ENCODE peak calls at places on chromosome 5, in ten cellular contexts. T, Q, D, E, H, B, W, S, I and Y are unnamed samples.

GRCh38 chr5:139138790-139139189 is 59.4 kb downstream of the SIL1 start:
- DNase-seq in T (no peak), Q (peak; percentile 39), D (no peak), E (no peak), H (no peak), B (peak; percentile 55), W (no peak), S (peak; percentile 47), I (no peak), Y (no peak)

GRCh38 chr5:143976055-143976454 is 164.1 kb downstream of the HMHB1 start:
- DNase-seq in T (no peak), Q (no peak), D (no peak), E (no peak), H (no peak), B (no peak), W (no peak), S (no peak), I (no peak), Y (no peak)

GRCh38 chr5:59500014-59500413 is 393.5 kb downstream of the PDE4D start:
- DNase-seq in T (no peak), Q (no peak), D (no peak), E (no peak), H (no peak), B (no peak), W (no peak), S (no peak), I (no peak), Y (no peak)

GRCh38 chr5:6716634-6717149 is 3.5 kb downstream of the TENT4A start:
- DNase-seq in T (no peak), Q (no peak), D (no peak), E (no peak), H (no peak), B (no peak), W (no peak), S (no peak), I (no peak), Y (peak; percentile 0)

GRCh38 chr5:1037123-1037670 is 28.6 kb downstream of the NKD2 start:
- DNase-seq in T (no peak), Q (no peak), D (no peak), E (peak; percentile 48), H (peak; percentile 3), B (no peak), W (no peak), S (no peak), I (no peak), Y (no peak)

GRCh38 chr5:31664566-31664965 is 25.6 kb downstream of the PDZD2 start:
- DNase-seq in T (no peak), Q (peak; percentile 50), D (peak; percentile 8), E (peak; percentile 78), H (no peak), B (no peak), W (no peak), S (peak; percentile 64), I (peak; percentile 27), Y (no peak)

GRCh38 chr5:77645995-77646639 is 7.6 kb upstream of the OTP start:
- DNase-seq in T (no peak), Q (no peak), D (no peak), E (no peak), H (no peak), B (no peak), W (no peak), S (no peak), I (no peak), Y (no peak)

GRCh38 chr5:32044904-32045303 is 129.2 kb downstream of the GOLPH3 start:
- DNase-seq in T (peak; percentile 41), Q (no peak), D (no peak), E (no peak), H (no peak), B (no peak), W (no peak), S (peak; percentile 62), I (no peak), Y (no peak)

GRCh38 chr5:160438316-160439204 is 16.9 kb downstream of the PTTG1 start:
- DNase-seq in T (peak; percentile 21), Q (peak; percentile 72), D (peak; percentile 70), E (peak; percentile 71), H (peak; percentile 48), B (peak; percentile 76), W (peak; percentile 77), S (peak; percentile 68), I (peak; percentile 59), Y (peak; percentile 71)

GRCh38 chr5:176733586-176734262 is 76.6 kb upstream of the UNC5A start:
- DNase-seq in T (no peak), Q (no peak), D (no peak), E (peak; percentile 49), H (no peak), B (no peak), W (no peak), S (no peak), I (no peak), Y (no peak)

GRCh38 chr5:21254161-21254560 is 1266.2 kb upstream of the CDH18 start:
- DNase-seq in T (no peak), Q (no peak), D (no peak), E (no peak), H (no peak), B (no peak), W (no peak), S (no peak), I (no peak), Y (no peak)

GRCh38 chr5:135442387-135443256 is 4.5 kb downstream of the DCANP1 start:
- DNase-seq in T (no peak), Q (peak; percentile 29), D (no peak), E (peak; percentile 2), H (no peak), B (no peak), W (no peak), S (no peak), I (no peak), Y (no peak)

GRCh38 chr5:9545301-9545958 is 445 bp downstream of the SEMA5A start:
- DNase-seq in T (no peak), Q (peak; percentile 49), D (no peak), E (peak; percentile 70), H (peak; percentile 48), B (no peak), W (no peak), S (no peak), I (no peak), Y (no peak)

GRCh38 chr5:169176686-169177430 is 124.1 kb downstream of the SLIT3 start:
- DNase-seq in T (no peak), Q (no peak), D (no peak), E (no peak), H (no peak), B (no peak), W (no peak), S (no peak), I (no peak), Y (no peak)

GRCh38 chr5:176676361-176676824 is 29.1 kb downstream of the TSPAN17 start:
- DNase-seq in T (no peak), Q (no peak), D (no peak), E (no peak), H (no peak), B (peak; percentile 44), W (no peak), S (peak; percentile 8), I (peak; percentile 72), Y (no peak)

GRCh38 chr5:172370648-172371248 is 83.6 kb downstream of the SH3PXD2B start:
- DNase-seq in T (no peak), Q (peak; percentile 56), D (peak; percentile 72), E (no peak), H (peak; percentile 41), B (peak; percentile 58), W (no peak), S (peak; percentile 57), I (peak; percentile 16), Y (peak; percentile 34)

GRCh38 chr5:143376195-143376772 is 27.2 kb downstream of the NR3C1 start:
- DNase-seq in T (no peak), Q (no peak), D (no peak), E (no peak), H (no peak), B (no peak), W (no peak), S (no peak), I (no peak), Y (no peak)

GRCh38 chr5:9898319-9898718 is 268.2 kb upstream of the TAS2R1 start:
- DNase-seq in T (peak; percentile 11), Q (peak; percentile 49), D (no peak), E (peak; percentile 56), H (no peak), B (no peak), W (no peak), S (peak; percentile 36), I (no peak), Y (no peak)

GRCh38 chr5:180174587-180174972 is 34.4 kb downstream of the RASGEF1C start:
- DNase-seq in T (no peak), Q (no peak), D (no peak), E (peak; percentile 22), H (no peak), B (no peak), W (no peak), S (no peak), I (no peak), Y (no peak)

GRCh38 chr5:180343846-180344327 is 9.2 kb downstream of the GFPT2 start:
- DNase-seq in T (no peak), Q (peak; percentile 49), D (no peak), E (peak; percentile 71), H (no peak), B (no peak), W (no peak), S (peak; percentile 61), I (no peak), Y (no peak)

GRCh38 chr5:178589180-178590140 is 733 bp downstream of the COL23A1 start:
- DNase-seq in T (no peak), Q (peak; percentile 82), D (peak; percentile 21), E (peak; percentile 83), H (peak; percentile 72), B (peak; percentile 58), W (no peak), S (no peak), I (no peak), Y (peak; percentile 27)

GRCh38 chr5:175816348-175816747 is 55.0 kb upstream of the CPLX2 start:
- DNase-seq in T (no peak), Q (no peak), D (no peak), E (peak; percentile 55), H (no peak), B (no peak), W (no peak), S (no peak), I (no peak), Y (no peak)

GRCh38 chr5:88235346-88235745 is 33.3 kb downstream of the TMEM161B start:
- DNase-seq in T (no peak), Q (peak; percentile 52), D (no peak), E (no peak), H (no peak), B (no peak), W (no peak), S (no peak), I (no peak), Y (no peak)

GRCh38 chr5:24368121-24368520 is 276.7 kb downstream of the CDH10 start:
- DNase-seq in T (no peak), Q (no peak), D (no peak), E (no peak), H (no peak), B (no peak), W (no peak), S (no peak), I (peak; percentile 5), Y (no peak)

GRCh38 chr5:19488786-19489185 is 499.2 kb downstream of the CDH18 start:
- DNase-seq in T (no peak), Q (no peak), D (no peak), E (no peak), H (no peak), B (no peak), W (no peak), S (no peak), I (no peak), Y (no peak)

GRCh38 chr5:74865799-74866652 is at the start of gene FAM169A:
- DNase-seq in T (no peak), Q (peak; percentile 84), D (peak; percentile 53), E (peak; percentile 85), H (peak; percentile 73), B (peak; percentile 17), W (peak; percentile 77), S (peak; percentile 19), I (peak; percentile 34), Y (peak; percentile 66)

GRCh38 chr5:121273818-121274433 is 577.8 kb upstream of the FTMT start:
- DNase-seq in T (peak; percentile 31), Q (no peak), D (no peak), E (no peak), H (no peak), B (peak; percentile 84), W (no peak), S (peak; percentile 78), I (peak; percentile 98), Y (no peak)

GRCh38 chr5:135386886-135387628 is 12.0 kb downstream of the MACROH2A1 start:
- DNase-seq in T (peak; percentile 82), Q (no peak), D (no peak), E (no peak), H (no peak), B (peak; percentile 62), W (no peak), S (peak; percentile 87), I (peak; percentile 70), Y (no peak)